ENCODE peak calls at places on chromosomes 1 and 21, in eight cellular contexts. H is uterus, X is thyroid gland, V is body of pancreas, E is heart left ventricle, S is adrenal gland, P is astrocyte, K is GM23338. T is an unnamed sample.

GRCh38 chr21:34613679-34614442 is 1.1 kb downstream of the RCAN1 start:
- DNase-seq in H (no peak), X (peak; percentile 11), V (peak; percentile 31), E (no peak), S (peak; percentile 53), P (no peak), K (no peak), T (no peak)

GRCh38 chr21:42298237-42298636 is 17.0 kb downstream of the TFF3 start:
- DNase-seq in H (no peak), X (no peak), V (no peak), E (no peak), S (no peak), P (no peak), K (no peak), T (no peak)

GRCh38 chr1:10724052-10724494 is 72.4 kb downstream of the CASZ1 start:
- DNase-seq in H (peak; percentile 54), X (peak; percentile 63), V (peak; percentile 96), E (peak; percentile 79), S (no peak), P (peak; percentile 48), K (no peak), T (peak; percentile 87)

GRCh38 chr21:42039911-42040351 is 29.8 kb upstream of the ZBTB21 start:
- DNase-seq in H (peak; percentile 53), X (no peak), V (no peak), E (peak; percentile 65), S (no peak), P (no peak), K (no peak), T (peak; percentile 36)

GRCh38 chr1:45589861-45590260 is 6.0 kb downstream of the NASP start:
- DNase-seq in H (no peak), X (no peak), V (no peak), E (no peak), S (no peak), P (no peak), K (no peak), T (no peak)

GRCh38 chr1:157104598-157105293 is 5.1 kb upstream of the ETV3L start:
- DNase-seq in H (no peak), X (no peak), V (no peak), E (no peak), S (no peak), P (peak; percentile 20), K (no peak), T (no peak)

GRCh38 chr1:245874942-245875580 is 632.0 kb downstream of the SMYD3 start:
- DNase-seq in H (peak; percentile 76), X (peak; percentile 89), V (peak; percentile 71), E (peak; percentile 93), S (peak; percentile 95), P (peak; percentile 100), K (no peak), T (peak; percentile 69)

GRCh38 chr1:61083014-61083798 is 845 bp downstream of the NFIA start:
- DNase-seq in H (peak; percentile 36), X (peak; percentile 37), V (peak; percentile 51), E (peak; percentile 44), S (no peak), P (no peak), K (peak; percentile 35), T (peak; percentile 61)

GRCh38 chr21:26806734-26807372 is 38.4 kb downstream of the ADAMTS1 start:
- DNase-seq in H (no peak), X (no peak), V (no peak), E (no peak), S (no peak), P (peak; percentile 28), K (no peak), T (no peak)

GRCh38 chr1:58780586-58781452 is 3.0 kb downstream of the JUN start:
- DNase-seq in H (no peak), X (no peak), V (peak; percentile 64), E (no peak), S (no peak), P (peak; percentile 28), K (peak; percentile 43), T (no peak)

GRCh38 chr1:115641762-115642167 is at the start of gene VANGL1:
- DNase-seq in H (peak; percentile 63), X (peak; percentile 79), V (peak; percentile 86), E (peak; percentile 83), S (peak; percentile 76), P (peak; percentile 50), K (peak; percentile 76), T (peak; percentile 78)

GRCh38 chr1:209356909-209357498 is 226.5 kb upstream of the CAMK1G start:
- DNase-seq in H (no peak), X (no peak), V (no peak), E (no peak), S (no peak), P (no peak), K (peak; percentile 59), T (no peak)

GRCh38 chr1:230332429-230333088 is 93.6 kb downstream of the PGBD5 start:
- DNase-seq in H (no peak), X (no peak), V (no peak), E (no peak), S (no peak), P (peak; percentile 18), K (peak; percentile 49), T (no peak)

GRCh38 chr1:7298145-7298544 is 473.0 kb upstream of the VAMP3 start:
- DNase-seq in H (no peak), X (no peak), V (no peak), E (no peak), S (peak; percentile 33), P (no peak), K (peak; percentile 39), T (no peak)

GRCh38 chr1:156889802-156890585 is 3.5 kb upstream of the PEAR1 start:
- DNase-seq in H (peak; percentile 81), X (peak; percentile 82), V (peak; percentile 92), E (peak; percentile 89), S (peak; percentile 95), P (peak; percentile 41), K (peak; percentile 96), T (peak; percentile 84)

GRCh38 chr1:184469391-184469790 is 82.6 kb downstream of the C1orf21 start:
- DNase-seq in H (no peak), X (no peak), V (no peak), E (no peak), S (no peak), P (no peak), K (no peak), T (no peak)

GRCh38 chr1:200838676-200839445 is 33.9 kb upstream of the GPR25 start:
- DNase-seq in H (no peak), X (no peak), V (no peak), E (no peak), S (no peak), P (peak; percentile 58), K (no peak), T (no peak)

GRCh38 chr1:31944205-31945089 is 6.3 kb upstream of the PTP4A2 start:
- DNase-seq in H (peak; percentile 90), X (peak; percentile 88), V (peak; percentile 65), E (peak; percentile 94), S (peak; percentile 88), P (peak; percentile 78), K (peak; percentile 98), T (peak; percentile 95)

GRCh38 chr1:40313329-40313957 is 3.6 kb downstream of the COL9A2 start:
- DNase-seq in H (no peak), X (no peak), V (no peak), E (no peak), S (no peak), P (no peak), K (no peak), T (no peak)

GRCh38 chr1:178797590-178797989 is 72.5 kb downstream of the RALGPS2 start:
- DNase-seq in H (no peak), X (no peak), V (no peak), E (no peak), S (no peak), P (no peak), K (no peak), T (no peak)

GRCh38 chr21:45336870-45337269 is 49.2 kb upstream of the POFUT2 start:
- DNase-seq in H (no peak), X (peak; percentile 75), V (peak; percentile 14), E (peak; percentile 15), S (no peak), P (peak; percentile 47), K (peak; percentile 65), T (peak; percentile 24)
- TF ChIP-seq CTCF in H (no peak), X (no peak), V (no peak), E (no peak), S (no peak), P (no peak), K (peak; percentile 24), T (no peak)

GRCh38 chr1:25550683-25551310 is 7.4 kb downstream of the LDLRAP1 start:
- DNase-seq in H (no peak), X (peak; percentile 20), V (peak; percentile 41), E (peak; percentile 50), S (peak; percentile 87), P (peak; percentile 11), K (no peak), T (peak; percentile 14)
- H3K4me1 ChIP-seq in H (peaks cover 8% of the 10 kb centered on the region), X (peaks cover 33% of the 10 kb centered on the region), V (peaks cover 62% of the 10 kb centered on the region), E (peaks cover 82% of the 10 kb centered on the region), S (peaks cover 54% of the 10 kb centered on the region), P (peaks cover 23% of the 10 kb centered on the region), K (no peaks in the 10 kb centered on the region), T (peaks cover 70% of the 10 kb centered on the region)

DNA sequence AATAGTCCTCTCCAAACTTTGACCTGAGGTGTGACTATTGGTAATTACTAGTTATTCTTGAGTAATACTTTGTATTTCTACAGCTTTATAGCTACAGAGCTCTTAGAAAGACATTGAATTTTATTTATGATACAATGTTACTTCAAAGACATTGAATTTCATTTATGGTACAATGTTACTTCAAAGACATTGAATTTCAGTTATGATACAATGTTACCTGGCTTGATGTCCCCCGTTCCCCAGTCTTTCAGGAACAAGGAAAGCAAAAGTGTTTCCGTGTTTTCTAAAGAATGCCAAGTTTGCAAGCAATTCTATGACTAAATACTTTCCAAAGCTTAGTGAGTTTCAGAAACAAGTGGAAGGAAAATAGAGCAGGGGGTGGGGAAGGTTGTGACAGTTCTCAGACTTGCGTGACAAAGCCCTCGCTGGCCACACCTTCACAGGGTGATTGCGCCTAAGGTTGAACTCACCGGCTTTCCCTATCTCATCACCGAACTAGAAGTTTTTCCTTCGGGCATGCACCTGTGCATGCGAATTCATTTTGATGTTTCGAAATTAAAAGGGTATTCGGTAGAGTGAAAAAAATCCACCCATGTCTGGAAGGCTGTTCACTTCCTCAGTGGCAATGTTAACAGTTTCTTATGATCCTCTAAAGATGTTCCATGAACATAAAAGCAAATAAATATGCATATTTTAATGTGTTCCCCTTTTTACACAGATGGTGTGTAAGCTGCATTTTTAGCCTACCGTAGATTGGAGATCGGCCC is 909 bp upstream of the PAXBP1 start:
- DNase-seq in H (peak; percentile 27), X (peak; percentile 60), V (peak; percentile 46), E (no peak), S (peak; percentile 70), P (peak; percentile 38), K (peak; percentile 8), T (no peak)
- TF ChIP-seq CTCF in H (no peak), X (no peak), V (no peak), E (no peak), S (no peak), P (no peak), K (no peak), T (no peak)

DNA sequence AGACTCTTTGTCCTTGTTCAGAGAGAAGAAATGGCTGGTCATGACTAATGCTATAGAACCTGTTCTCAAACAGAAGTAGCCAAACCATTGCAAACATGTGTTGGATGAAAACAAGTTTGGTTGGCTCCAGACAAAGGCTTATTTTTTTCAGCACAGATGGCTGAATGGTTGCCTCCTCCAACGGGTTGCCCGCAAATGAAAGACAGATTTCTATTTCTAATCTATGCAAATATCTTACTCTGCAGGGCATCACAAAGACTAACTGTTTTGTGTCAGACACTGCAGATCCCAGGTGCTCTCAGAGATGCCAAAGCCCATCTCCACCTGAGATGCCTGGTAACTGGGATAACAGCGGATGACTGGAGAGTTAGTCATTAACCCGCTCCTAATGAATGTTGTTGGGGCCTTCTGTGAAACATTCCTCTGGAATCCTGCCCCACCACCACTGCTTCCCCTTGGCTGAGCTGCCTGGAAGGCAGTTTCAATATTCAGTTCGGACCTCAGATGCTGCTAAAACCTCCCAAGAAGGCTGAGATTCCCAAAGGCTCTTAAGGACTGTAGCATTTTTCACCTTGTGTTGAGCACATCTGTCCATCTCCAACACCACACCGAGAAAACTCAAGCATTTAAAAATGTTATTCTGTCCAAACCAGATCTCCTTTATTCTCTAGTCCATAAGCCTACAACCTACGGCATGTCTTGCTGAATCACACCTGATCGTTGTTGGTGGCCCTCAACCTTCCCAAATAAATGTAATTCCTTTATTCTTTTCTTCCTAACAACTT is 104.4 kb downstream of the PTPN14 start:
- DNase-seq in H (no peak), X (no peak), V (peak; percentile 48), E (no peak), S (no peak), P (peak; percentile 97), K (peak; percentile 94), T (no peak)
- H3K4me1 ChIP-seq in H (peaks cover 10% of the 10 kb centered on the region), X (no peaks in the 10 kb centered on the region), V (peaks cover 3% of the 10 kb centered on the region), E (peaks cover 23% of the 10 kb centered on the region), S (peaks cover 14% of the 10 kb centered on the region), P (peaks cover 57% of the 10 kb centered on the region), K (peaks cover 33% of the 10 kb centered on the region), T (no peaks in the 10 kb centered on the region)